ENCODE peak calls at places on chromosome 10, in four cellular contexts. One of them, this sample, is unnamed.

GRCh38 chr10:77959384-77959783 is 32.8 kb upstream of the DLG5 start:
- DNase-seq in HCT116: no peak
- DNase-seq in HepG2: no peak
- DNase-seq in K562: no peak
- DNase-seq in this sample: no peak

GRCh38 chr10:86724445-86724844 is 32.0 kb upstream of the BMPR1A start:
- DNase-seq in K562: no peak
- DNase-seq in HepG2: no peak
- DNase-seq in HCT116: no peak
- DNase-seq in this sample: no peak

GRCh38 chr10:93873427-93874115 is 20.2 kb upstream of the SLC35G1 start:
- DNase-seq in HepG2: no peak
- DNase-seq in K562: no peak
- DNase-seq in HCT116: no peak
- DNase-seq in this sample: no peak

GRCh38 chr10:43857206-43857952 is 208.7 kb upstream of the ZNF32 start:
- DNase-seq in HepG2: no peak
- DNase-seq in K562: no peak
- DNase-seq in HCT116: no peak
- DNase-seq in this sample: no peak

GRCh38 chr10:36683421-36683820 is 442.0 kb upstream of the ANKRD30A start:
- DNase-seq in HCT116: no peak
- DNase-seq in HepG2: no peak
- DNase-seq in K562: no peak
- DNase-seq in this sample: no peak

GRCh38 chr10:70602665-70603438 is at the start of gene PRF1:
- DNase-seq in HCT116: no peak
- DNase-seq in K562: peak
- DNase-seq in HepG2: peak
- DNase-seq in this sample: no peak

GRCh38 chr10:13708256-13708990 is 121.7 kb downstream of the PRPF18 start:
- DNase-seq in HCT116: no peak
- DNase-seq in HepG2: no peak
- DNase-seq in K562: no peak
- DNase-seq in this sample: no peak

GRCh38 chr10:97331304-97331703 is 3.2 kb downstream of the FRAT2 start:
- DNase-seq in K562: no peak
- DNase-seq in HCT116: no peak
- DNase-seq in HepG2: no peak
- DNase-seq in this sample: no peak

GRCh38 chr10:36534471-36535002 is 590.9 kb upstream of the ANKRD30A start:
- DNase-seq in HepG2: no peak
- DNase-seq in HCT116: no peak
- DNase-seq in K562: no peak
- DNase-seq in this sample: peak

DNA sequence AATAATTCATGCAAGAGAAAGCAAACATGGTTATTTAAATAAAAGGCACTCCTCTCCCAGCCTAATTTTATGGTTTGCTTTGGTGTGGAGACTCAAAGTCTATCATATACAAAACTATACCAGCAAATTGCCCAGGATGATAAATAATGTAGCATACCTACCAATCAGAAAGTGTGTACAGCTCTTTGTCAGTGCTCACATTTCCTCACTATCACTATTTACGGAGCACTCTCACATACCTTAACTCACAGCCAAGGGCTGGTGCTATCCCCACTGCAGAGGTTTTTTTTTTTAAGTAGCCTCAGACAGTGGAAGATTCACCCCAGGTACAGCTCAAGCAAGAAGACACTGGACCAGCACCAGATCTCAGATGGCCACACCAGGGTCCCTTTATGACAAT is 2.5 kb downstream of the PDLIM1 start:
- DNase-seq in K562: no peak
- DNase-seq in HepG2: no peak
- DNase-seq in HCT116: no peak
- DNase-seq in this sample: no peak
- H3K4me3 ChIP-seq in K562: no peak
- H3K4me3 ChIP-seq in HepG2: peak
- H3K4me3 ChIP-seq in HCT116: no peak
- H3K4me3 ChIP-seq in this sample: no peak

DNA sequence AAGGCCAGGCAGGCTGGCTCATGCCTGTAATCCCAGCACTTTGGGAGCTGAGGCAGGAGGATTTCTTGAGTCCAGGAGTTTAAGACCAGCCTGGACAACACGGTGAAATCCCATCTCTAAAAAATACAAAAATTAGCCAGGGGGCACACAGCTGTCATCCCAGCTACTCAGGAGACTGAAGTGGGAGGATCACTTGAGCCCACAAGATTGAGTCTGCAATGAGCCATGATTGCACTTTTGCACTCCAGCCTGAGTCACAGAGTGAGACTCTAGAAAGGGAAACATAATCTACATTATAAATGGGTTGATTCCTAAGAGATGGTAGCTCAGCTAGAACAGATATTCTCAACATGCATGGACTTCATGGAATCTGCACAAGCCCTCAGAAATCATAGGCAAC is 6.3 kb upstream of the LIPF start:
- DNase-seq in HepG2: no peak
- DNase-seq in K562: no peak
- DNase-seq in HCT116: no peak
- DNase-seq in this sample: no peak
- TF ChIP-seq TCF7L2 in HepG2: no peak
- TF ChIP-seq TCF7L2 in K562: no peak
- TF ChIP-seq TCF7L2 in HCT116: no peak
- TF ChIP-seq TCF7L2 in this sample: no peak

GRCh38 chr10:62284221-62284620 is 15.6 kb upstream of the RTKN2 start:
- DNase-seq in K562: no peak
- DNase-seq in HepG2: no peak
- DNase-seq in HCT116: no peak
- DNase-seq in this sample: no peak

GRCh38 chr10:62277946-62278345 is 9.3 kb upstream of the RTKN2 start:
- DNase-seq in HepG2: no peak
- DNase-seq in K562: no peak
- DNase-seq in HCT116: no peak
- DNase-seq in this sample: no peak

DNA sequence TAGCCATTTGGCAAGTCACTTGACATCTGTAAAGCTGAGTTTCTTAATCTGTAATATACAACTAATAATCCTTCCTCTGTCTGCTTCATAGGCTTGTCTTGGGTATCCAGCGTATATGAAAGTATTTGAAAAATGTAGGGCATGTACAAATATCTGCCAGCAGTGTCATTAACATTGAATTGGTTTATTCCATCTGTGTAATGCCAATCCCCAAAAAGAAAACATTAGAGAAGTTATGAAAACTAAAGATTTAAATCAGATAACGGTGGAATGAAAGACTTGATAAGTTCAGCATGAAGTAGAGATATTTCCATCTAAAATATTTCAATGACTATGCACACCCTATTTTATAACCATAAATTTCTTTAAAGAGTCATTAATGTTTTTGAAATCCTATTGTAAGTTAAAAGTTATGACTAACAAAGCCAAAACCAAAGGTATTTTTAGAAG is 9.8 kb upstream of the RTKN2 start:
- DNase-seq in K562: no peak
- DNase-seq in HCT116: no peak
- DNase-seq in HepG2: no peak
- DNase-seq in this sample: no peak
- TF ChIP-seq POLR2AphosphoS5 in K562: no peak
- TF ChIP-seq POLR2AphosphoS5 in HCT116: no peak
- TF ChIP-seq POLR2AphosphoS5 in HepG2: no peak
- TF ChIP-seq POLR2AphosphoS5 in this sample: no peak

GRCh38 chr10:132941640-132942051 is 724 bp downstream of the CFAP46 start:
- DNase-seq in HepG2: no peak
- DNase-seq in K562: no peak
- DNase-seq in HCT116: no peak
- DNase-seq in this sample: no peak

GRCh38 chr10:132944510-132944909 is 2.1 kb upstream of the CFAP46 start:
- DNase-seq in K562: no peak
- DNase-seq in HCT116: no peak
- DNase-seq in HepG2: no peak
- DNase-seq in this sample: no peak

GRCh38 chr10:132943555-132944404 is 1.4 kb upstream of the CFAP46 start:
- DNase-seq in K562: no peak
- DNase-seq in HepG2: no peak
- DNase-seq in HCT116: no peak
- DNase-seq in this sample: no peak

GRCh38 chr10:132942101-132942739 is at the start of gene CFAP46:
- DNase-seq in HepG2: no peak
- DNase-seq in HCT116: peak
- DNase-seq in K562: no peak
- DNase-seq in this sample: no peak

DNA sequence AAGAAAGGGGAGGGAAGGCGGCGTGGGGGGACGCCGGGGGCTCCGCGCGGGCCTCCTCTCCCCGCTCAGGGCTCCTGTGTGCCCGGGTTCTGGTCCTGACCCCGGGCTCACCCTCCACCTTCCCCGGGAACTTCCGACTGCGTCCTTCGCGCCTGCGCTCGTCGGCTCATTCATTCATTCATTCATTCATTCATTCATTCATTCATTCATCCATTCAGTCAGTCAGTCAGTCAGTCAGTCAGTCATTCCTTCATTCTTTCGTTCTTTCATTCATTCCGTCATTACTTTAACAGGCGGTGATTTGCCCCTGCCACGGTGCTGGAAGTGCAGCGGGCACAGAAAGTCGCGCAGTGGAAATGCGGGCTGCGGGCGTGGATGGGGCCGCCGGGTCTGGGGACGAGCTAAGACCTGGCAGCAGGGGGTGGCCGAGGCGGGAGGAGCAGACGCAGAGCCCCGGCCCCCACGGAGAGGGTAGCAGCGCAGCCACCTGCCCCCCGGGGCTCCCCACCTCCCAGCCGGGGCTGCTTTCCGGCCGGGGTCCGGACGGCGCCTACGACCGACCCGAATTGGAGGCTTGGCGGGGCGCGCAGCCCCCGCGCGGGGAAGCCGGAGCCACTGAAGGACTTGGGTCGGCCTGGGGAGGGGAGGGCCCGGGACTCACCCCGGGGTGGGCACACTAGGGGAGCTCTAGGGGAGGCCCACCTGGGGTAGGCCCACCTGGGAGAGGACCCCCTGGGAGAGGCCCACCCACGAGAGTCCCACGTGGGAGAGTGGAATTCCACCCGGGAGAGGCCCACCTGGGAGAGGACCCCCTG is 577 bp upstream of the CFAP46 start:
- DNase-seq in K562: no peak
- DNase-seq in HepG2: no peak
- DNase-seq in HCT116: no peak
- DNase-seq in this sample: no peak
- H3K4me3 ChIP-seq in K562: no peak
- H3K4me3 ChIP-seq in HepG2: peak
- H3K4me3 ChIP-seq in HCT116: peak
- H3K4me3 ChIP-seq in this sample: peak

GRCh38 chr10:102777696-102778530 is 34.2 kb downstream of the WBP1L start:
- DNase-seq in HCT116: no peak
- DNase-seq in HepG2: no peak
- DNase-seq in K562: no peak
- DNase-seq in this sample: no peak

GRCh38 chr10:102775973-102776669 is 32.4 kb downstream of the WBP1L start:
- DNase-seq in HCT116: no peak
- DNase-seq in K562: peak
- DNase-seq in HepG2: peak
- DNase-seq in this sample: no peak

GRCh38 chr10:102775201-102775972 is 31.6 kb downstream of the WBP1L start:
- DNase-seq in HCT116: no peak
- DNase-seq in K562: no peak
- DNase-seq in HepG2: peak
- DNase-seq in this sample: no peak

GRCh38 chr10:102778781-102779180 is 35.0 kb downstream of the WBP1L start:
- DNase-seq in HepG2: no peak
- DNase-seq in K562: no peak
- DNase-seq in HCT116: no peak
- DNase-seq in this sample: no peak

DNA sequence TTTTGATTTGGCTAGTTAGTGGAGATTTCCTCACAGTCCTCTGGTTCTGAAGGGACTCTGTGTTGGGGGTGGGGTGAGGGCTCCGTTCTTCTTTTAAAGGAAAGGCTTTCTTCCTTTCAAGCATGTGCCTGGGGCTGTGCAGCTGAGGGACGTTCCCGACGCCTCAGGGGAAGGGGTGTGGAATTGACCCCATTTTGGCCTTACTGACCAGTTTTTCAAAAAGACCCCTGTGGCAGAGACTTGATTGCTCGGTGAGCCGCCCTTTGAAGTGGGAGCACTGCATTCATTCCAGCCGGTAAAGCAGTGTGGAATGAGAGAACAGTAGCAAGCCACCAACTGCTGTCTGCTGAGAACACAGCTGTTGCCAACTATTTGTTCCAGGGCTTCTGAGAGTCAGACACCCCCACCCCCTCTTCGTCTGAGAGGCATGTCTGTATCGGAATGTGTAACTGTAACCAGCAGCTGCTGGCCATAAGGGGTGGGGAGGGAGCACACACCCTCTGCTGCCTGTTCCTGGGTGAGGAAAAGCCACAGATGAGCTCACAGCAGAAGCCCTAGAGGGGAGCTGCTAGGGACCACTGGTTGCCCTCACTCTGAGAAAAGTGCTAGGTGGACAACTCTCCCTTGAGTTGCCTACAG is 33.1 kb downstream of the WBP1L start:
- DNase-seq in HCT116: no peak
- DNase-seq in HepG2: peak
- DNase-seq in K562: peak
- DNase-seq in this sample: no peak
- TF ChIP-seq TCF7L2 in HCT116: no peak
- TF ChIP-seq TCF7L2 in HepG2: no peak
- TF ChIP-seq TCF7L2 in K562: no peak
- TF ChIP-seq TCF7L2 in this sample: peak

GRCh38 chr10:69428138-69428537 is 11.4 kb upstream of the TACR2 start:
- DNase-seq in HCT116: no peak
- DNase-seq in K562: no peak
- DNase-seq in HepG2: no peak
- DNase-seq in this sample: no peak
- TF ChIP-seq POLR2AphosphoS5 in HCT116: no peak
- TF ChIP-seq POLR2AphosphoS5 in K562: no peak
- TF ChIP-seq POLR2AphosphoS5 in HepG2: no peak
- TF ChIP-seq POLR2AphosphoS5 in this sample: no peak

GRCh38 chr10:68367121-68367520 is 34.4 kb upstream of the PBLD start:
- DNase-seq in HCT116: no peak
- DNase-seq in HepG2: no peak
- DNase-seq in K562: no peak
- DNase-seq in this sample: no peak

GRCh38 chr10:68365611-68366010 is 32.9 kb upstream of the PBLD start:
- DNase-seq in K562: no peak
- DNase-seq in HepG2: no peak
- DNase-seq in HCT116: no peak
- DNase-seq in this sample: no peak

GRCh38 chr10:68366600-68366999 is 33.9 kb upstream of the PBLD start:
- DNase-seq in HCT116: no peak
- DNase-seq in HepG2: no peak
- DNase-seq in K562: no peak
- DNase-seq in this sample: no peak

GRCh38 chr10:68371604-68372003 is 35.5 kb downstream of the RUFY2 start:
- DNase-seq in HCT116: no peak
- DNase-seq in K562: no peak
- DNase-seq in HepG2: no peak
- DNase-seq in this sample: no peak
- H3K4me3 ChIP-seq in HCT116: no peak
- H3K4me3 ChIP-seq in K562: no peak
- H3K4me3 ChIP-seq in HepG2: no peak
- H3K4me3 ChIP-seq in this sample: no peak